ENCODE peak calls at places on chromosomes 2 and 18, in four cellular contexts. Z is nephron progenitor cell, N is fibroblast of the conjunctiva, V is Karpas-422. S is an unnamed sample.

GRCh38 chr2:229800997-229801754 is 86.8 kb upstream of the DNER start:
- DNase-seq in Z (peak; percentile 57), N (peak; percentile 61), V (peak; percentile 89), S (peak; percentile 78)

GRCh38 chr18:10417191-10417590 is 37.2 kb upstream of the APCDD1 start:
- DNase-seq in Z (no peak), N (no peak), V (no peak), S (no peak)

GRCh38 chr2:16117021-16117700 is 176.8 kb downstream of the MYCN start:
- DNase-seq in Z (no peak), N (no peak), V (no peak), S (no peak)

GRCh38 chr2:160794926-160795325 is 301.3 kb upstream of the RBMS1 start:
- DNase-seq in Z (no peak), N (no peak), V (no peak), S (no peak)

GRCh38 chr2:230907361-230908093 is 17.5 kb downstream of the GPR55 start:
- DNase-seq in Z (no peak), N (no peak), V (no peak), S (no peak)

GRCh38 chr2:71888741-71889445 is 258.8 kb downstream of the CYP26B1 start:
- DNase-seq in Z (no peak), N (no peak), V (no peak), S (no peak)

GRCh38 chr2:18119883-18120282 is 241.4 kb downstream of the KCNS3 start:
- DNase-seq in Z (no peak), N (peak; percentile 29), V (no peak), S (no peak)

GRCh38 chr18:46331316-46331715 is 227.1 kb downstream of the HAUS1 start:
- DNase-seq in Z (no peak), N (no peak), V (no peak), S (no peak)

GRCh38 chr2:53826587-53827397 is 33.0 kb downstream of the GPR75 start:
- DNase-seq in Z (no peak), N (no peak), V (no peak), S (no peak)